ENCODE peak calls at places on chromosomes 7 and 10, in ten cellular contexts. D is heart right ventricle; H is sigmoid colon; T is lower leg skin; Z is choroid plexus epithelial cell; G is cortex of kidney; N is mesenchymal stem cell; U is naive B cell; B is stimulated activated CD8-positive, alpha-beta memory T cell treated with anti-CD3 and anti-CD28 coated beads, Interleukin-15, amount 100 ng/mL, for 24 hours; R is kidney epithelial cell. I is an unnamed sample.

GRCh38 chr10:113961261-113961938 is 82.3 kb upstream of the ADRB1 start:
- DNase-seq in D (no peak), H (no peak), T (no peak), Z (no peak), G (no peak), N (no peak), U (peak), B (no peak), R (no peak), I (no peak)

GRCh38 chr10:123451607-123452245 is 214.4 kb upstream of the GPR26 start:
- DNase-seq in D (no peak), H (peak), T (no peak), Z (no peak), G (no peak), N (no peak), U (no peak), B (no peak), R (no peak), I (no peak)

GRCh38 chr7:44386139-44386913 is 60.9 kb upstream of the CAMK2B start:
- DNase-seq in D (no peak), H (no peak), T (peak), Z (peak), G (no peak), N (no peak), U (no peak), B (no peak), R (no peak), I (no peak)

GRCh38 chr10:71706216-71707121 is 13.1 kb downstream of the C10orf105 start:
- DNase-seq in D (no peak), H (no peak), T (no peak), Z (no peak), G (no peak), N (no peak), U (no peak), B (no peak), R (no peak), I (no peak)

GRCh38 chr10:59006511-59007306 is 169.7 kb upstream of the PHYHIPL start:
- DNase-seq in D (no peak), H (no peak), T (no peak), Z (peak), G (no peak), N (peak), U (no peak), B (no peak), R (peak), I (no peak)

GRCh38 chr7:31892099-31892787 is 178.0 kb downstream of the PDE1C start:
- DNase-seq in D (no peak), H (no peak), T (no peak), Z (no peak), G (no peak), N (no peak), U (no peak), B (no peak), R (no peak), I (no peak)

GRCh38 chr10:77037735-77038411 is 599.7 kb downstream of the KCNMA1 start:
- DNase-seq in D (no peak), H (no peak), T (no peak), Z (no peak), G (no peak), N (no peak), U (no peak), B (no peak), R (no peak), I (no peak)

GRCh38 chr10:49359349-49360231 is 36.3 kb downstream of the DRGX start:
- DNase-seq in D (peak), H (no peak), T (no peak), Z (peak), G (no peak), N (no peak), U (no peak), B (no peak), R (no peak), I (no peak)

GRCh38 chr7:125061-125471 is 67.3 kb upstream of the FAM20C start:
- DNase-seq in D (no peak), H (no peak), T (peak), Z (no peak), G (no peak), N (no peak), U (no peak), B (no peak), R (no peak), I (no peak)

GRCh38 chr7:158746957-158747356 is 42.4 kb upstream of the NCAPG2 start:
- DNase-seq in D (no peak), H (no peak), T (peak), Z (no peak), G (no peak), N (no peak), U (no peak), B (no peak), R (no peak), I (no peak)

GRCh38 chr10:70753841-70754621 is 31.1 kb downstream of the TBATA start:
- DNase-seq in D (no peak), H (no peak), T (no peak), Z (peak), G (no peak), N (peak), U (no peak), B (no peak), R (peak), I (no peak)

GRCh38 chr7:151374726-151375125 is 33.1 kb downstream of the NUB1 start:
- DNase-seq in D (no peak), H (peak), T (peak), Z (no peak), G (no peak), N (no peak), U (no peak), B (no peak), R (no peak), I (no peak)

GRCh38 chr7:12674861-12675260 is 12.6 kb upstream of the ARL4A start:
- DNase-seq in D (no peak), H (no peak), T (no peak), Z (peak), G (no peak), N (peak), U (peak), B (no peak), R (no peak), I (no peak)

GRCh38 chr7:44062903-44063295 is 2.5 kb downstream of the PGAM2 start:
- DNase-seq in D (no peak), H (no peak), T (peak), Z (no peak), G (no peak), N (no peak), U (no peak), B (no peak), R (no peak), I (no peak)

GRCh38 chr7:139946539-139946938 is 116.2 kb downstream of the PARP12 start:
- DNase-seq in D (no peak), H (no peak), T (no peak), Z (no peak), G (no peak), N (no peak), U (no peak), B (no peak), R (no peak), I (no peak)

GRCh38 chr7:112951070-112951469 is 135.6 kb downstream of the GPR85 start:
- DNase-seq in D (no peak), H (peak), T (no peak), Z (no peak), G (no peak), N (no peak), U (no peak), B (no peak), R (no peak), I (no peak)

GRCh38 chr10:73586583-73586984 is 4.6 kb downstream of the USP54 start:
- DNase-seq in D (no peak), H (no peak), T (no peak), Z (peak), G (no peak), N (peak), U (no peak), B (no peak), R (no peak), I (no peak)

GRCh38 chr10:12195281-12195602 is 449 bp downstream of the NUDT5 start:
- DNase-seq in D (no peak), H (no peak), T (no peak), Z (no peak), G (no peak), N (no peak), U (no peak), B (no peak), R (no peak), I (no peak)

GRCh38 chr10:123986736-123987135 is 95.1 kb upstream of the CPXM2 start:
- DNase-seq in D (no peak), H (no peak), T (no peak), Z (no peak), G (no peak), N (no peak), U (no peak), B (no peak), R (no peak), I (no peak)

I was measured in keratinocyte.